ENCODE peak calls at places on chromosomes 12 and 14, in nine cellular contexts. X, K, P, M, Z, J, U, F and A are unnamed samples.

GRCh38 chr14:21894003-21894897 is 220.6 kb upstream of the OR4E1 start:
- DNase-seq in K (no peak), U (peak; percentile 27), F (peak; percentile 53), M (no peak), X (no peak), J (no peak), P (no peak), Z (no peak), A (no peak)

GRCh38 chr14:35046751-35047536 is 872 bp downstream of the FAM177A1 start:
- DNase-seq in P (peak; percentile 40), M (peak; percentile 15), Z (no peak), K (no peak), J (no peak), X (peak; percentile 59), U (no peak), F (peak; percentile 61), A (no peak)

GRCh38 chr12:46212108-46212982 is 56.5 kb downstream of the SLC38A1 start:
- DNase-seq in M (no peak), J (no peak), P (peak; percentile 47), Z (no peak), U (no peak), F (no peak), K (no peak), X (no peak), A (peak; percentile 75)

GRCh38 chr12:65074932-65075331 is 46.2 kb downstream of the WIF1 start:
- DNase-seq in Z (no peak), J (no peak), F (no peak), M (no peak), P (no peak), X (no peak), K (no peak), U (no peak), A (no peak)

GRCh38 chr14:37594916-37595808 is at the start of the genes FOXA1 and TTC6:
- DNase-seq in Z (no peak), M (no peak), X (peak; percentile 70), U (peak; percentile 63), F (peak; percentile 88), P (peak; percentile 7), K (peak; percentile 30), J (no peak), A (peak; percentile 22)

GRCh38 chr14:35506927-35507326 is 27.0 kb upstream of the INSM2 start:
- DNase-seq in U (no peak), P (peak; percentile 14), K (no peak), J (no peak), M (peak; percentile 3), Z (no peak), F (no peak), X (no peak), A (peak; percentile 40)

GRCh38 chr12:112844814-112845565 is 53.4 kb downstream of the RPH3A start:
- DNase-seq in X (no peak), M (no peak), P (no peak), K (no peak), F (no peak), Z (no peak), J (no peak), U (no peak), A (no peak)

GRCh38 chr14:67533754-67534085 is 630 bp downstream of the PLEKHH1 start:
- DNase-seq in P (no peak), K (peak; percentile 30), X (no peak), M (no peak), F (no peak), J (no peak), U (peak; percentile 39), Z (no peak), A (no peak)

GRCh38 chr12:69570545-69571399 is 14.5 kb upstream of the CCT2 start:
- DNase-seq in M (peak; percentile 76), K (peak; percentile 52), X (peak; percentile 53), F (no peak), P (peak; percentile 77), U (peak; percentile 52), J (no peak), Z (peak; percentile 43), A (peak; percentile 70)

GRCh38 chr12:70920251-70920851 is at the start of gene PTPRR:
- DNase-seq in P (no peak), F (no peak), Z (no peak), K (peak; percentile 78), X (no peak), J (no peak), M (no peak), U (peak; percentile 69), A (no peak)

GRCh38 chr12:14774074-14774943 is 29.0 kb downstream of the WBP11 start:
- DNase-seq in X (peak; percentile 96), P (peak; percentile 96), M (peak; percentile 97), Z (peak; percentile 94), K (no peak), U (peak; percentile 88), J (peak; percentile 85), F (peak; percentile 96), A (peak; percentile 95)

GRCh38 chr12:25789520-25789919 is 169.0 kb upstream of the RASSF8 start:
- DNase-seq in F (no peak), P (peak; percentile 81), Z (no peak), J (no peak), K (no peak), X (no peak), M (peak; percentile 47), U (no peak), A (no peak)

GRCh38 chr14:89544636-89545301 is 127.7 kb upstream of the FOXN3 start:
- DNase-seq in F (no peak), M (no peak), J (no peak), Z (no peak), K (no peak), U (no peak), P (peak; percentile 17), X (no peak), A (no peak)

GRCh38 chr14:44873536-44873935 is 88.2 kb downstream of the KLHL28 start:
- DNase-seq in P (no peak), U (no peak), F (no peak), Z (no peak), J (no peak), K (no peak), X (no peak), M (no peak), A (no peak)

GRCh38 chr12:19574606-19575005 is 135.3 kb downstream of the AEBP2 start:
- DNase-seq in X (no peak), P (no peak), K (peak; percentile 61), F (no peak), J (no peak), U (no peak), M (no peak), Z (no peak), A (no peak)

DNA sequence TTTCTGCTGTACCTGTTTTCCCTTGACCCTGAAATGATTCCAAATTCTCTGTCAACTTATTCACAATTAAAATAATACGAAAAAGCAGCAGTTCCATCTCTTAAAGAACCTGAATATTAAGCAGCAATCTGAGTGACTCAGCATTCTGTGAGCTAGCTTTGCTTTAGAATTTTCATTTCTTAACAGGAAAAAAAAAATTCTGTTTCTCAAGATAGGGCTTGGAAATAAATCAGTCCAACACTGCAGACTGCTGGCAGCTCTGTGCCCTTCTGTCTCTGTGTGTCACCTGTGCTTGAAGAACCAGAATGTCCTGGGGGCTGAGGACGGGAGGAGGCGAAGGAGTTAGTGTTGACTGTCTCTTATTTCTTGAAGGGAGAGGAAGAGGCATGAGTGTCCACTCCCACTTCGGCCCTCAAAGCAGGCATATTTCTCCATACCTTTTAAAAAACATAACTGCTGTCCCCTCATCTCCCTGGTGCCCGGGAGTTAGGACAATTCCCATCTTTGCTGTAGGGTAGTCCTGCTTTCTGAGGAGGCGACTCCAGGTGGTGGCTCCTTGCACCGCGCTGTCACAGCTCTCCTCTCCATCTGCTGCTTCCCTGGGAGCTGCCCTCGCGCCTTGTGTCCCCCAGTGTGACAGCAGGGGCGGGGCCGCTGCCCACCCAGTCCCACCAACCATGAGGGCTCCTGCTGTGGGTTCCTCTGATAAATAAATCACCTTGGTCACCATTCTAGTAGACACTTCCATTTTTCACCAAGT is 203.1 kb downstream of the CALM1 start:
- DNase-seq in F (no peak), Z (no peak), P (peak; percentile 17), K (no peak), X (no peak), M (peak; percentile 24), U (no peak), J (no peak), A (peak; percentile 4)
- TF ChIP-seq CTCF in F (peak; percentile 50), Z (no peak), P (no peak), K (peak; percentile 18), X (no peak), M (peak; percentile 10), U (no peak), J (no peak), A (no peak)

GRCh38 chr12:53063708-53064612 is 14.1 kb downstream of the TNS2 start:
- DNase-seq in K (peak; percentile 67), P (peak; percentile 98), J (no peak), Z (peak; percentile 82), F (no peak), X (peak; percentile 29), U (no peak), M (peak; percentile 62), A (peak; percentile 81)
- TF ChIP-seq CTCF in K (peak; percentile 56), P (peak; percentile 5), J (peak; percentile 15), Z (no peak), F (no peak), X (no peak), U (no peak), M (no peak), A (no peak)

GRCh38 chr14:74508292-74508731 is 14.7 kb downstream of the ISCA2 start:
- DNase-seq in K (peak; percentile 88), M (no peak), P (no peak), X (no peak), F (no peak), U (peak; percentile 39), J (no peak), Z (no peak), A (no peak)
- TF ChIP-seq CTCF in K (peak; percentile 99), M (peak; percentile 73), P (peak; percentile 25), X (no peak), F (no peak), U (peak; percentile 44), J (peak; percentile 49), Z (no peak), A (peak; percentile 32)

GRCh38 chr14:77248666-77249065 is 22.3 kb downstream of the NGB start:
- DNase-seq in K (no peak), F (no peak), J (no peak), M (no peak), X (no peak), P (peak; percentile 6), U (no peak), Z (no peak), A (no peak)

GRCh38 chr14:77242752-77243151 is 28.3 kb downstream of the NGB start:
- DNase-seq in K (no peak), J (no peak), F (no peak), X (no peak), M (no peak), P (no peak), Z (no peak), U (no peak), A (no peak)

GRCh38 chr14:77246784-77247183 is 24.2 kb downstream of the NGB start:
- DNase-seq in U (no peak), Z (no peak), P (no peak), M (no peak), J (no peak), F (no peak), X (no peak), K (no peak), A (no peak)

GRCh38 chr14:77243853-77244252 is 27.2 kb downstream of the NGB start:
- DNase-seq in P (no peak), J (no peak), F (no peak), X (no peak), Z (no peak), U (no peak), K (no peak), M (no peak), A (no peak)

DNA sequence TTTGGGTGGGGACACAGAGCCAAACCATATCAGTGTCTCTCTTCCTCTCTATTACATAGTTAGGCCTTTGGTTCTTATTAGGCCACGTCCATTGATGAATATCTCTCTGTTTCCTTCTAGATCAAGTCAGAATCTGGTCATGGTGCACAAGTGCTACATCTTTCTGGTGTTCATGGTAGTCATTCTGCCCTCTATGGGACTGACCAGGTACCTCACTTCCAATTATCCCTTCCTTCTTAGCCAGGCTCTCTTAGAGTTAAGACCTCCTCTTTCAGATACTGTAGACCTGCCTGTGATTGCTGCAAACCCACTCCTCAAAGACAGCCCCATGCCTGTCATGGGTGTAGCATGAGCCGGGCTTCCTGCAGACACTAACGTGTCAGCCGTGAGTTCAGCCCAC is 25.2 kb downstream of the NGB start:
- DNase-seq in P (peak; percentile 1), Z (no peak), F (no peak), U (no peak), J (no peak), K (no peak), M (no peak), X (no peak), A (no peak)
- TF ChIP-seq CTCF in P (peak; percentile 7), Z (no peak), F (no peak), U (no peak), J (no peak), K (peak; percentile 57), M (no peak), X (no peak), A (no peak)